ENCODE peak calls at places on chromosomes 1 and 21, in seven cellular contexts. One of them, this sample, is unnamed. For H3K9me3, the result is how much of the 10 kb centered on the place peaks cover.

GRCh38 chr1:34896612-34897011 is 32.8 kb downstream of the DLGAP3 start:
- DNase-seq in endothelial cell of umbilical vein: no peak
- DNase-seq in GM12878: no peak
- DNase-seq in fibroblast of lung: no peak
- DNase-seq in DND-41: no peak
- DNase-seq in hepatocyte: no peak
- DNase-seq in H9: no peak
- DNase-seq in this sample: no peak

GRCh38 chr1:197920345-197921117 is 3.4 kb downstream of the LHX9 start:
- DNase-seq in endothelial cell of umbilical vein: no peak
- DNase-seq in GM12878: no peak
- DNase-seq in fibroblast of lung: no peak
- DNase-seq in DND-41: no peak
- DNase-seq in hepatocyte: no peak
- DNase-seq in H9: no peak
- DNase-seq in this sample: no peak

GRCh38 chr1:161531986-161532875 is 7.9 kb downstream of the HSPA6 start:
- DNase-seq in endothelial cell of umbilical vein: no peak
- DNase-seq in GM12878: no peak
- DNase-seq in fibroblast of lung: no peak
- DNase-seq in DND-41: no peak
- DNase-seq in hepatocyte: peak
- DNase-seq in H9: peak
- DNase-seq in this sample: peak

GRCh38 chr1:87795615-87796337 is 467.1 kb downstream of the LMO4 start:
- DNase-seq in endothelial cell of umbilical vein: no peak
- DNase-seq in GM12878: no peak
- DNase-seq in fibroblast of lung: no peak
- DNase-seq in DND-41: no peak
- DNase-seq in hepatocyte: peak
- DNase-seq in H9: no peak
- DNase-seq in this sample: no peak

GRCh38 chr1:29017975-29018712 is 103.8 kb downstream of the EPB41 start:
- DNase-seq in endothelial cell of umbilical vein: no peak
- DNase-seq in GM12878: no peak
- DNase-seq in fibroblast of lung: no peak
- DNase-seq in DND-41: no peak
- DNase-seq in hepatocyte: no peak
- DNase-seq in H9: no peak
- DNase-seq in this sample: no peak

GRCh38 chr1:29213055-29213454 is 17.7 kb downstream of the MECR start:
- DNase-seq in endothelial cell of umbilical vein: no peak
- DNase-seq in GM12878: no peak
- DNase-seq in fibroblast of lung: no peak
- DNase-seq in DND-41: no peak
- DNase-seq in hepatocyte: no peak
- DNase-seq in H9: no peak
- DNase-seq in this sample: no peak

GRCh38 chr1:97094257-97094972 is 372.8 kb downstream of the PTBP2 start:
- DNase-seq in endothelial cell of umbilical vein: peak
- DNase-seq in GM12878: no peak
- DNase-seq in fibroblast of lung: peak
- DNase-seq in DND-41: no peak
- DNase-seq in hepatocyte: no peak
- DNase-seq in H9: no peak
- DNase-seq in this sample: peak

GRCh38 chr1:90763930-90764329 is 46.8 kb upstream of the BARHL2 start:
- DNase-seq in endothelial cell of umbilical vein: no peak
- DNase-seq in GM12878: no peak
- DNase-seq in fibroblast of lung: no peak
- DNase-seq in DND-41: peak
- DNase-seq in hepatocyte: no peak
- DNase-seq in H9: no peak
- DNase-seq in this sample: no peak

GRCh38 chr1:230426246-230427101 is at the start of gene PGBD5:
- DNase-seq in endothelial cell of umbilical vein: peak
- DNase-seq in GM12878: no peak
- DNase-seq in fibroblast of lung: peak
- DNase-seq in DND-41: peak
- DNase-seq in hepatocyte: peak
- DNase-seq in H9: peak
- DNase-seq in this sample: peak

GRCh38 chr21:28885853-28886177 is 106.9 kb downstream of the LTN1 start:
- DNase-seq in endothelial cell of umbilical vein: no peak
- DNase-seq in GM12878: no peak
- DNase-seq in fibroblast of lung: no peak
- DNase-seq in DND-41: no peak
- DNase-seq in hepatocyte: no peak
- DNase-seq in H9: no peak
- DNase-seq in this sample: no peak

GRCh38 chr1:19074361-19074901 is 118.0 kb upstream of the IFFO2 start:
- DNase-seq in endothelial cell of umbilical vein: no peak
- DNase-seq in GM12878: no peak
- DNase-seq in fibroblast of lung: peak
- DNase-seq in DND-41: peak
- DNase-seq in hepatocyte: no peak
- DNase-seq in H9: no peak
- DNase-seq in this sample: no peak

GRCh38 chr1:90434460-90434859 is 282.6 kb downstream of the BARHL2 start:
- DNase-seq in endothelial cell of umbilical vein: peak
- DNase-seq in GM12878: no peak
- DNase-seq in fibroblast of lung: no peak
- DNase-seq in DND-41: peak
- DNase-seq in hepatocyte: peak
- DNase-seq in H9: peak
- DNase-seq in this sample: peak

GRCh38 chr1:25809929-25810328 is 9.8 kb upstream of the MTFR1L start:
- DNase-seq in endothelial cell of umbilical vein: no peak
- DNase-seq in GM12878: no peak
- DNase-seq in fibroblast of lung: no peak
- DNase-seq in DND-41: no peak
- DNase-seq in hepatocyte: no peak
- DNase-seq in H9: no peak
- DNase-seq in this sample: no peak
- TF ChIP-seq CTCF in endothelial cell of umbilical vein: no peak
- TF ChIP-seq CTCF in GM12878: no peak
- TF ChIP-seq CTCF in fibroblast of lung: no peak
- TF ChIP-seq CTCF in DND-41: no peak
- TF ChIP-seq CTCF in hepatocyte: no peak
- TF ChIP-seq CTCF in H9: no peak
- TF ChIP-seq CTCF in this sample: no peak

DNA sequence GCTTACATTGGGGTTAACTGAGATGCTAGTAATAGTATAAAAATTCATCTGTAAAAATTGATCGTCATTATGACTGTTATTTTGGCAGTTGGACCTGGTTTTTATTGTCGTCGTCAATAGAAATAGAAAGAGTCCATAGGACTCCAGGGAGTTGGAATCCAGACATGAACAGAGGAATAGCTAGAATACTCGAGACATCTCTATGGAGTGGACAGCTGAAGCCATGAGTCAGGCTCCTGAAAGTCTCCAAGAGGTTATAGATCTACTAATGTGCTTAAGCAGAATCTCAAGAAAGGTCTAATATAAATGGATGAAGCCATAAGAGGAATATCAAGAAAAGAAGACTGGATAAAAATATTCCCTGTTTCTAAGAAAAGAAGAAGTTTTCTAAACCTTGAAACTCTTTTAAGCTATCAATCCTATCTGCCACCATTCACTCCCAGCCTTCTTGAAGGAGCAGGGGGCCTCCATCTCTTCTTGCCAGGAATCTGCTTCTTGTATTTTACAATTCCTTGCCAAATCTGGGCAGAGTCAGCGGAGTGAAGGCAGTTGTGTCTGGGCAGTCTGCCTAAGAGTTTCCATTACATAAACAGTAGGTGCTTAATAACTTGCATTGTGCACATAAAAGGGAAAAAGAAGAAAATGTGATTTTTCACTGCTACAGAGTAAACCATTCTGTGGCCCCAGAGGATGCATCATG is 163.3 kb downstream of the ST6GALNAC5 start:
- DNase-seq in endothelial cell of umbilical vein: no peak
- DNase-seq in GM12878: no peak
- DNase-seq in fibroblast of lung: peak
- DNase-seq in DND-41: no peak
- DNase-seq in hepatocyte: peak
- DNase-seq in H9: no peak
- DNase-seq in this sample: no peak
- H2AFZ ChIP-seq in endothelial cell of umbilical vein: no peak
- H2AFZ ChIP-seq in GM12878: no peak
- H2AFZ ChIP-seq in fibroblast of lung: no peak
- H2AFZ ChIP-seq in DND-41: no peak
- H2AFZ ChIP-seq in hepatocyte: no peak
- H2AFZ ChIP-seq in H9: no peak
- H2AFZ ChIP-seq in this sample: no peak

GRCh38 chr1:173467426-173467825 is 9.7 kb upstream of the PRDX6 start:
- DNase-seq in endothelial cell of umbilical vein: no peak
- DNase-seq in GM12878: no peak
- DNase-seq in fibroblast of lung: peak
- DNase-seq in DND-41: no peak
- DNase-seq in hepatocyte: no peak
- DNase-seq in H9: no peak
- DNase-seq in this sample: no peak
- H3K9me3 ChIP-seq in endothelial cell of umbilical vein: under half
- H3K9me3 ChIP-seq in GM12878: under half
- H3K9me3 ChIP-seq in fibroblast of lung: under half
- H3K9me3 ChIP-seq in DND-41: under half
- H3K9me3 ChIP-seq in hepatocyte: under half
- H3K9me3 ChIP-seq in H9: under half
- H3K9me3 ChIP-seq in this sample: under half

GRCh38 chr1:65434760-65435159 is 14.3 kb downstream of the LEPR start:
- DNase-seq in endothelial cell of umbilical vein: no peak
- DNase-seq in GM12878: no peak
- DNase-seq in fibroblast of lung: peak
- DNase-seq in DND-41: no peak
- DNase-seq in hepatocyte: no peak
- DNase-seq in H9: no peak
- DNase-seq in this sample: no peak

GRCh38 chr1:65432918-65433317 is 12.4 kb downstream of the LEPR start:
- DNase-seq in endothelial cell of umbilical vein: no peak
- DNase-seq in GM12878: no peak
- DNase-seq in fibroblast of lung: no peak
- DNase-seq in DND-41: no peak
- DNase-seq in hepatocyte: no peak
- DNase-seq in H9: peak
- DNase-seq in this sample: no peak

GRCh38 chr1:65431111-65431705 is 10.7 kb downstream of the LEPR start:
- DNase-seq in endothelial cell of umbilical vein: peak
- DNase-seq in GM12878: no peak
- DNase-seq in fibroblast of lung: peak
- DNase-seq in DND-41: no peak
- DNase-seq in hepatocyte: peak
- DNase-seq in H9: no peak
- DNase-seq in this sample: peak

GRCh38 chr1:65435987-65436386 is 15.5 kb downstream of the LEPR start:
- DNase-seq in endothelial cell of umbilical vein: no peak
- DNase-seq in GM12878: no peak
- DNase-seq in fibroblast of lung: peak
- DNase-seq in DND-41: no peak
- DNase-seq in hepatocyte: no peak
- DNase-seq in H9: no peak
- DNase-seq in this sample: no peak

DNA sequence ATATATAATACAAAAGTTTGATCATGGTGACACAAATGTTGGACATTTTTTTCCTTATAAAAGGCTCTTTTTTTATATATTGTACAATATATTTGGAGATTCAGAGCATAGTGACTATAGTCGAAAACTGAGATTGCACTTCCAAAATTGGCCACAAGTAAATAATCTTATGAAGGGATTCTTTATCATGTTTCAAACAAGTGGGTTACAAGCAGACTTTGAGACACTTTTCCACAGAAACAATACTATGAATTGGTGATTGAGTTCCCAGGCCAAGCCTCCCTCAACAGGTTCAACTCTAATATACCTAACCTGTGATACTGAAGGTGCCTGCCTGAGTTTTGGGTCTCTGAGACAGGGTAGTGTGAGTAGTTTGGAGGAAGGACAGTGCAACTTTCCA is 13.8 kb downstream of the LEPR start:
- DNase-seq in endothelial cell of umbilical vein: no peak
- DNase-seq in GM12878: no peak
- DNase-seq in fibroblast of lung: no peak
- DNase-seq in DND-41: no peak
- DNase-seq in hepatocyte: no peak
- DNase-seq in H9: no peak
- DNase-seq in this sample: no peak
- TF ChIP-seq CTCF in endothelial cell of umbilical vein: no peak
- TF ChIP-seq CTCF in GM12878: no peak
- TF ChIP-seq CTCF in fibroblast of lung: no peak
- TF ChIP-seq CTCF in DND-41: peak
- TF ChIP-seq CTCF in hepatocyte: peak
- TF ChIP-seq CTCF in H9: peak
- TF ChIP-seq CTCF in this sample: peak

DNA sequence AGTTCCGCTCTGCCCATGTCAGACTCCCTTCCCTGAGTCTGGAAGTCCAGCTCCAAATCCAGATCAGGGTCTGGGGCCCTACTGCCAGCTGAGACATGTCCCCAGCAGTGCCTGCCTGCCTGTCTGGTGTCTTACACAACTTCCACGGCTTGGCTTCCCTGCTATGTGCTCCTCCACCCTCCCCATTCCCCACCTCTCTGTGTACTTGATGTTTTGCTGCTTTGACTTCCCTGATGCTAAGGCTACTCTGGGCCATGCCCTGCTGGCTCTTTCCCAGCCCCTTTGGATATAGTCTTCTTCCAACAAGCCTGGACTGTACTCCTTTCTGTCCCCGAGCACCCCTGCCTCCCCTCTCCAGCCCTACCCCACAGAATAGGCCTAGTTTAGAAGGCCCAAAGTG is 7.3 kb downstream of the GJA5 start:
- DNase-seq in endothelial cell of umbilical vein: no peak
- DNase-seq in GM12878: no peak
- DNase-seq in fibroblast of lung: no peak
- DNase-seq in DND-41: no peak
- DNase-seq in hepatocyte: no peak
- DNase-seq in H9: no peak
- DNase-seq in this sample: no peak
- H2AFZ ChIP-seq in endothelial cell of umbilical vein: no peak
- H2AFZ ChIP-seq in GM12878: no peak
- H2AFZ ChIP-seq in fibroblast of lung: no peak
- H2AFZ ChIP-seq in DND-41: no peak
- H2AFZ ChIP-seq in hepatocyte: no peak
- H2AFZ ChIP-seq in H9: no peak
- H2AFZ ChIP-seq in this sample: peak

GRCh38 chr1:152859696-152860095 is at the start of gene LCE7A:
- DNase-seq in endothelial cell of umbilical vein: no peak
- DNase-seq in GM12878: no peak
- DNase-seq in fibroblast of lung: no peak
- DNase-seq in DND-41: no peak
- DNase-seq in hepatocyte: no peak
- DNase-seq in H9: no peak
- DNase-seq in this sample: no peak

GRCh38 chr1:152861374-152861773 is 1.6 kb downstream of the LCE7A start:
- DNase-seq in endothelial cell of umbilical vein: no peak
- DNase-seq in GM12878: no peak
- DNase-seq in fibroblast of lung: no peak
- DNase-seq in DND-41: no peak
- DNase-seq in hepatocyte: no peak
- DNase-seq in H9: no peak
- DNase-seq in this sample: no peak

GRCh38 chr1:152860129-152860528 is 333 bp downstream of the LCE7A start:
- DNase-seq in endothelial cell of umbilical vein: no peak
- DNase-seq in GM12878: no peak
- DNase-seq in fibroblast of lung: no peak
- DNase-seq in DND-41: no peak
- DNase-seq in hepatocyte: no peak
- DNase-seq in H9: no peak
- DNase-seq in this sample: no peak

GRCh38 chr1:152858062-152858461 is 1.7 kb upstream of the LCE7A start:
- DNase-seq in endothelial cell of umbilical vein: no peak
- DNase-seq in GM12878: no peak
- DNase-seq in fibroblast of lung: no peak
- DNase-seq in DND-41: no peak
- DNase-seq in hepatocyte: no peak
- DNase-seq in H9: no peak
- DNase-seq in this sample: no peak

GRCh38 chr1:152855661-152856060 is 4.1 kb upstream of the LCE7A start:
- DNase-seq in endothelial cell of umbilical vein: no peak
- DNase-seq in GM12878: no peak
- DNase-seq in fibroblast of lung: no peak
- DNase-seq in DND-41: no peak
- DNase-seq in hepatocyte: no peak
- DNase-seq in H9: no peak
- DNase-seq in this sample: no peak
- H3K9me3 ChIP-seq in endothelial cell of umbilical vein: under half
- H3K9me3 ChIP-seq in GM12878: under half
- H3K9me3 ChIP-seq in fibroblast of lung: under half
- H3K9me3 ChIP-seq in DND-41: under half
- H3K9me3 ChIP-seq in hepatocyte: under half
- H3K9me3 ChIP-seq in H9: half or more
- H3K9me3 ChIP-seq in this sample: under half

This sample was measured in neural progenitor cell.